ENCODE peak calls at places on chromosome 21, in nine cellular contexts. C, S, D, K, O, N, Z, R and E are unnamed samples.

GRCh38 chr21:44420416-44421205 is 34.7 kb upstream of the LRRC3 start:
- DNase-seq in Z (no peak), D (no peak), C (no peak), R (no peak), O (no peak), N (no peak), K (peak), S (no peak), E (no peak)

GRCh38 chr21:31874817-31875216 is 2.0 kb downstream of the HUNK start:
- DNase-seq in Z (peak), D (no peak), R (no peak), S (no peak), O (no peak), N (no peak), C (no peak), K (no peak), E (no peak)

GRCh38 chr21:35509004-35509704 is 460.1 kb upstream of the RUNX1 start:
- DNase-seq in O (no peak), K (no peak), N (no peak), S (no peak), C (no peak), Z (no peak), D (no peak), R (no peak), E (no peak)

GRCh38 chr21:43369124-43369523 is 57.8 kb downstream of the SIK1 start:
- DNase-seq in N (no peak), C (no peak), D (no peak), Z (no peak), R (peak), O (peak), S (no peak), K (no peak), E (no peak)

GRCh38 chr21:44550807-44551206 is 498 bp downstream of the KRTAP10-2 start:
- DNase-seq in S (no peak), C (no peak), Z (no peak), D (no peak), O (no peak), K (peak), R (no peak), N (no peak), E (no peak)

GRCh38 chr21:28962465-28962864 is 30.2 kb downstream of the LTN1 start:
- DNase-seq in K (no peak), R (peak), Z (no peak), C (no peak), D (no peak), O (no peak), S (no peak), N (no peak), E (no peak)

GRCh38 chr21:17476006-17476405 is 36.8 kb upstream of the CXADR start:
- DNase-seq in R (no peak), D (no peak), Z (no peak), O (no peak), C (no peak), N (no peak), K (no peak), S (no peak), E (no peak)

GRCh38 chr21:34274001-34274400 is 89.8 kb upstream of the KCNE2 start:
- DNase-seq in Z (no peak), K (no peak), D (no peak), O (no peak), R (peak), S (no peak), C (no peak), N (no peak), E (no peak)

GRCh38 chr21:24445517-24445916 is 1161.8 kb downstream of the MRPL39 start:
- DNase-seq in S (no peak), N (no peak), C (no peak), Z (no peak), R (no peak), D (no peak), O (no peak), K (no peak), E (no peak)

GRCh38 chr21:44258056-44258725 is 3.5 kb downstream of the DNMT3L start:
- DNase-seq in C (no peak), D (no peak), S (no peak), N (no peak), K (peak), O (no peak), Z (no peak), R (no peak), E (no peak)

GRCh38 chr21:45949928-45950739 is 31.4 kb upstream of the COL6A1 start:
- DNase-seq in C (no peak), R (no peak), D (no peak), O (no peak), K (no peak), S (no peak), Z (no peak), N (no peak), E (no peak)

GRCh38 chr21:35401476-35401875 is 352.4 kb upstream of the RUNX1 start:
- DNase-seq in R (no peak), O (no peak), K (no peak), S (no peak), C (no peak), Z (no peak), D (no peak), N (no peak), E (no peak)

GRCh38 chr21:45366931-45367401 is 38.0 kb upstream of the COL18A1 start:
- DNase-seq in O (peak), Z (no peak), R (peak), D (no peak), K (peak), S (peak), C (peak), N (no peak), E (no peak)

GRCh38 chr21:25562660-25563059 is 44.6 kb downstream of the MRPL39 start:
- DNase-seq in Z (no peak), R (no peak), C (no peak), O (no peak), D (no peak), N (no peak), K (no peak), S (no peak), E (no peak)

GRCh38 chr21:43331962-43332458 is 94.9 kb downstream of the SIK1 start:
- DNase-seq in D (no peak), K (no peak), Z (no peak), N (no peak), S (no peak), O (peak), R (peak), C (no peak), E (no peak)

GRCh38 chr21:46633561-46633960 is 1.9 kb upstream of the PRMT2 start:
- DNase-seq in O (no peak), N (no peak), D (no peak), S (no peak), C (no peak), K (no peak), Z (no peak), R (no peak), E (no peak)

GRCh38 chr21:45408811-45409261 is 3.9 kb downstream of the COL18A1 start:
- DNase-seq in D (no peak), Z (no peak), S (no peak), K (no peak), R (no peak), N (no peak), C (no peak), O (peak), E (no peak)

GRCh38 chr21:32578107-32578691 is 7.1 kb downstream of the TCP10L start:
- DNase-seq in S (no peak), C (no peak), R (peak), N (peak), K (no peak), D (no peak), Z (peak), O (no peak), E (no peak)

GRCh38 chr21:15617968-15618367 is 111.8 kb upstream of the USP25 start:
- DNase-seq in N (no peak), R (peak), O (no peak), D (no peak), K (no peak), Z (no peak), C (no peak), S (peak), E (no peak)

GRCh38 chr21:35367558-35367957 is 318.5 kb upstream of the RUNX1 start:
- DNase-seq in N (no peak), R (no peak), Z (no peak), K (no peak), S (no peak), D (no peak), C (no peak), O (no peak), E (no peak)